ENCODE peak calls at places on chromosomes 6 and 20, in four cellular contexts. M, I, R and J are unnamed samples.

GRCh38 chr6:29502181-29502580 is 14.4 kb upstream of the MAS1L start:
- DNase-seq in M (no peak), I (no peak), R (no peak), J (no peak)

GRCh38 chr6:27970444-27970843 is 13.4 kb downstream of the OR2B6 start:
- DNase-seq in M (no peak), I (no peak), R (no peak), J (no peak)

GRCh38 chr6:167731731-167732422 is 94.8 kb upstream of the AFDN start:
- DNase-seq in M (no peak), I (no peak), R (no peak), J (no peak)

GRCh38 chr20:17635846-17636245 is 46.2 kb downstream of the RRBP1 start:
- DNase-seq in M (no peak), I (no peak), R (no peak), J (no peak)

GRCh38 chr20:37394543-37395410 is 48.8 kb downstream of the SRC start:
- DNase-seq in M (no peak), I (no peak), R (no peak), J (no peak)

GRCh38 chr6:96142142-96142541 is 126.4 kb downstream of the FUT9 start:
- DNase-seq in M (no peak), I (no peak), R (no peak), J (no peak)

GRCh38 chr6:135568366-135568765 is 70.8 kb upstream of the AHI1 start:
- DNase-seq in M (no peak), I (no peak), R (peak; percentile 45), J (peak; percentile 7)

GRCh38 chr6:27414996-27415395 is 26.4 kb downstream of the ZNF391 start:
- DNase-seq in M (no peak), I (no peak), R (no peak), J (no peak)

GRCh38 chr20:48904566-48905321 is 16.8 kb upstream of the ARFGEF2 start:
- DNase-seq in M (peak; percentile 64), I (no peak), R (peak; percentile 73), J (no peak)

GRCh38 chr20:54624701-54625472 is 149.5 kb downstream of the DOK5 start:
- DNase-seq in M (no peak), I (no peak), R (no peak), J (no peak)

GRCh38 chr6:101935732-101936131 is 542.2 kb downstream of the GRIK2 start:
- DNase-seq in M (no peak), I (no peak), R (no peak), J (no peak)

GRCh38 chr20:23918101-23918862 is 38.7 kb upstream of the CST5 start:
- DNase-seq in M (no peak), I (no peak), R (no peak), J (no peak)

GRCh38 chr6:101417899-101418298 is 24.4 kb downstream of the GRIK2 start:
- DNase-seq in M (no peak), I (no peak), R (no peak), J (no peak)

GRCh38 chr20:51301026-51301425 is 241.5 kb downstream of the NFATC2 start:
- DNase-seq in M (no peak), I (no peak), R (no peak), J (no peak)

GRCh38 chr20:3071610-3072529 is at the start of gene OXT:
- DNase-seq in M (no peak), I (no peak), R (no peak), J (no peak)

GRCh38 chr6:53335224-53335994 is 13.3 kb downstream of the ELOVL5 start:
- DNase-seq in M (no peak), I (no peak), R (no peak), J (peak; percentile 88)

GRCh38 chr6:31008165-31008564 is 2.1 kb upstream of the MUC22 start:
- DNase-seq in M (no peak), I (no peak), R (no peak), J (no peak)

GRCh38 chr6:87164506-87164905 is 9.1 kb downstream of the ZNF292 start:
- DNase-seq in M (no peak), I (no peak), R (no peak), J (no peak)

GRCh38 chr6:30915591-30915946 is 1.5 kb downstream of the VARS2 start:
- DNase-seq in M (peak; percentile 76), I (no peak), R (peak; percentile 81), J (no peak)

GRCh38 chr20:17648782-17649730 is 33.0 kb downstream of the RRBP1 start:
- DNase-seq in M (no peak), I (no peak), R (no peak), J (peak; percentile 5)

GRCh38 chr6:30722280-30723112 is 2.3 kb downstream of the TUBB start:
- DNase-seq in M (peak; percentile 82), I (no peak), R (peak; percentile 92), J (no peak)

GRCh38 chr20:47115694-47116093 is 221.1 kb downstream of the EYA2 start:
- DNase-seq in M (no peak), I (no peak), R (no peak), J (no peak)

GRCh38 chr20:8223096-8223870 is 91.2 kb downstream of the PLCB1 start:
- DNase-seq in M (peak; percentile 50), I (no peak), R (no peak), J (no peak)

GRCh38 chr20:58716476-58717277 is 24.1 kb downstream of the NPEPL1 start:
- DNase-seq in M (peak; percentile 53), I (no peak), R (no peak), J (no peak)

GRCh38 chr6:5045417-5045816 is 39.7 kb upstream of the PPP1R3G start:
- DNase-seq in M (no peak), I (no peak), R (no peak), J (no peak)

GRCh38 chr20:52766645-52767435 is 205.3 kb upstream of the TSHZ2 start:
- DNase-seq in M (no peak), I (no peak), R (no peak), J (no peak)

GRCh38 chr6:162211022-162211421 is 516.5 kb downstream of the PRKN start:
- DNase-seq in M (no peak), I (no peak), R (no peak), J (no peak)

GRCh38 chr6:170292778-170293164 is 1.9 kb upstream of the DLL1 start:
- DNase-seq in M (no peak), I (no peak), R (peak; percentile 40), J (no peak)

GRCh38 chr6:164106345-164106769 is 691.8 kb downstream of the QKI start:
- DNase-seq in M (peak; percentile 16), I (no peak), R (peak; percentile 69), J (no peak)

GRCh38 chr6:3623451-3624267 is 127.9 kb downstream of the PXDC1 start:
- DNase-seq in M (no peak), I (no peak), R (no peak), J (no peak)
- TF ChIP-seq HDAC2 in M (no peak), I (no peak), R (no peak), J (no peak)

DNA sequence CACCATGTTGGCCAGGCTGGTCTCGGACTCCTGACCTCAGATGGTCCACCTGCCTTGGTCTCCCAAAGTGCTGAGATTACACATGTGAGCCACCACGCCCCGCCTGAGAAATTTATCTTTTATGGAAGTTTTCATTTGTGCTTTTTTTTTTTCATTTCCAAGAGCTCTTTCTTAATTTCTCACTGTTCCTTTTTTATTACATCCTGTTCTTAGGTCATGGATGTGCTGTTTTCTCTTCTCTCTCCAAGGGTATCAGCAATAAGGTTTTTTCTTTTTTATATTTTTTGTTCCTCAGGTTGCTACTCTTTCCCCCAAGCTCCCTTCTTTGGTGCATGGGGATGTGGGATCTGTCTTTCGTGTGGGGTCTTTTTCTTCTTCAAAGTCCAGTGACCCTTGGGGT is 21.2 kb upstream of the LSM14B start:
- DNase-seq in M (no peak), I (no peak), R (no peak), J (no peak)
- TF ChIP-seq TAF1 in M (no peak), I (no peak), R (no peak), J (no peak)

GRCh38 chr6:74731204-74731603 is 474.6 kb downstream of the COL12A1 start:
- DNase-seq in M (no peak), I (no peak), R (no peak), J (no peak)
- TF ChIP-seq HDAC2 in M (no peak), I (no peak), R (no peak), J (no peak)

GRCh38 chr6:113050979-113051378 is 703.8 kb downstream of the RFPL4B start:
- DNase-seq in M (no peak), I (peak; percentile 5), R (peak; percentile 6), J (no peak)
- TF ChIP-seq TAF1 in M (no peak), I (no peak), R (no peak), J (no peak)

GRCh38 chr6:123965894-123966293 is 162.2 kb downstream of the NKAIN2 start:
- DNase-seq in M (peak; percentile 35), I (peak; percentile 44), R (no peak), J (no peak)

GRCh38 chr6:123972600-123973294 is 169.1 kb downstream of the NKAIN2 start:
- DNase-seq in M (no peak), I (no peak), R (no peak), J (no peak)

GRCh38 chr6:123962508-123962907 is 158.8 kb downstream of the NKAIN2 start:
- DNase-seq in M (peak; percentile 4), I (no peak), R (no peak), J (no peak)

GRCh38 chr6:123967900-123968299 is 164.2 kb downstream of the NKAIN2 start:
- DNase-seq in M (no peak), I (no peak), R (no peak), J (no peak)
- TF ChIP-seq HDAC2 in M (no peak), I (no peak), R (no peak), J (no peak)

GRCh38 chr6:111176038-111176762 is 88.9 kb downstream of the SLC16A10 start:
- DNase-seq in M (peak; percentile 38), I (no peak), R (no peak), J (no peak)
- TF ChIP-seq TAF1 in M (no peak), I (no peak), R (no peak), J (no peak)

GRCh38 chr6:46014054-46014453 is 1.6 kb downstream of the CLIC5 start:
- DNase-seq in M (no peak), I (no peak), R (no peak), J (no peak)

GRCh38 chr6:46016063-46016608 is 476 bp upstream of the CLIC5 start:
- DNase-seq in M (no peak), I (no peak), R (no peak), J (no peak)

GRCh38 chr6:46014511-46015118 is 1.0 kb downstream of the CLIC5 start:
- DNase-seq in M (no peak), I (no peak), R (no peak), J (no peak)

GRCh38 chr6:46013639-46014038 is 2.0 kb downstream of the CLIC5 start:
- DNase-seq in M (no peak), I (no peak), R (no peak), J (no peak)

GRCh38 chr6:46015119-46015968 is at the start of gene CLIC5:
- DNase-seq in M (no peak), I (no peak), R (no peak), J (no peak)
- TF ChIP-seq HDAC2 in M (no peak), I (no peak), R (no peak), J (no peak)